ENCODE peak calls at places on chromosomes 7 and 10, in six cellular contexts. U is gastrocnemius medialis, G is MM.1S, D is A549, P is OCI-LY7, F is heart right ventricle. H is an unnamed sample.

GRCh38 chr7:15686209-15686956 is at the start of gene MEOX2:
- DNase-seq in U (peak; percentile 55), G (no peak), D (peak; percentile 10), P (no peak), F (peak; percentile 91), H (peak; percentile 28)

GRCh38 chr10:4545077-4545476 is 280.9 kb upstream of the AKR1E2 start:
- DNase-seq in U (no peak), G (no peak), D (no peak), P (no peak), F (no peak), H (no peak)

GRCh38 chr10:17256627-17257026 is 28.6 kb downstream of the VIM start:
- DNase-seq in U (no peak), G (no peak), D (no peak), P (no peak), F (no peak), H (no peak)

GRCh38 chr10:124467165-124467564 is 5.5 kb downstream of the LHPP start:
- DNase-seq in U (no peak), G (no peak), D (no peak), P (no peak), F (no peak), H (no peak)

GRCh38 chr10:91007656-91008055 is 86.8 kb upstream of the ANKRD1 start:
- DNase-seq in U (no peak), G (no peak), D (no peak), P (no peak), F (no peak), H (no peak)

GRCh38 chr7:7484072-7484471 is 51.6 kb downstream of the COL28A1 start:
- DNase-seq in U (no peak), G (no peak), D (no peak), P (no peak), F (no peak), H (no peak)

GRCh38 chr7:47520408-47520807 is 61.5 kb downstream of the TNS3 start:
- DNase-seq in U (peak; percentile 50), G (no peak), D (no peak), P (no peak), F (peak; percentile 51), H (no peak)

GRCh38 chr10:17744395-17744841 is 7.6 kb upstream of the TMEM236 start:
- DNase-seq in U (no peak), G (peak; percentile 26), D (no peak), P (peak; percentile 25), F (no peak), H (no peak)

GRCh38 chr10:125231116-125231812 is 70.9 kb upstream of the CTBP2 start:
- DNase-seq in U (peak; percentile 16), G (no peak), D (peak; percentile 99), P (no peak), F (no peak), H (no peak)

GRCh38 chr10:90960355-90960814 is 39.5 kb upstream of the ANKRD1 start:
- DNase-seq in U (peak; percentile 49), G (peak; percentile 15), D (peak; percentile 28), P (no peak), F (no peak), H (peak; percentile 69)

GRCh38 chr7:140458191-140458590 is 21.1 kb downstream of the MKRN1 start:
- DNase-seq in U (no peak), G (no peak), D (no peak), P (no peak), F (no peak), H (no peak)

GRCh38 chr7:140453273-140453672 is 26.0 kb downstream of the MKRN1 start:
- DNase-seq in U (no peak), G (no peak), D (no peak), P (no peak), F (no peak), H (no peak)

GRCh38 chr7:140454657-140455015 is 24.7 kb downstream of the MKRN1 start:
- DNase-seq in U (no peak), G (no peak), D (no peak), P (no peak), F (no peak), H (no peak)

GRCh38 chr7:140456627-140457051 is 22.7 kb downstream of the MKRN1 start:
- DNase-seq in U (no peak), G (no peak), D (no peak), P (no peak), F (no peak), H (no peak)

DNA sequence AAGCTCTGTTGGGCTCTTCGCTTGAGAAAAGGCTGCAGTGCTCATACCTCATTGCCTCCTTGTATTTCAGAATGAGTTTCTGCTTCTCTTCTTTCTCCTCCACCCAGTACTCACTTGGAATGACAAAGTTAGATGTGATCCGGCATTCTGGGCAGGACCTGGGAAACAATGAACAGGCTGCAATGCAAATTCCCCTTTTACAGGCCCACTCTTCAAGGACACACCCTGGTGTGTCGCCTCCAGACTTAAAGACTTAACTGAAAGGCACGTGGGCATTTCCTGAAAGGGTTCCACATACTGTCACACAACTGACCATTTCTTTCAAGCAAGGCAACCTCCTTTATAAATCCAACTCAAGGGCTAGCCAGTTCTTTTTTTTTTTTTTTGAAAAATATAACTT is 23.6 kb downstream of the MKRN1 start:
- DNase-seq in U (no peak), G (no peak), D (no peak), P (no peak), F (no peak), H (no peak)
- H3K4me1 ChIP-seq in U (no peaks in the 10 kb centered on the region), G (no peaks in the 10 kb centered on the region), D (no peaks in the 10 kb centered on the region), P (no peaks in the 10 kb centered on the region), F (no peaks in the 10 kb centered on the region), H (no peaks in the 10 kb centered on the region)

DNA sequence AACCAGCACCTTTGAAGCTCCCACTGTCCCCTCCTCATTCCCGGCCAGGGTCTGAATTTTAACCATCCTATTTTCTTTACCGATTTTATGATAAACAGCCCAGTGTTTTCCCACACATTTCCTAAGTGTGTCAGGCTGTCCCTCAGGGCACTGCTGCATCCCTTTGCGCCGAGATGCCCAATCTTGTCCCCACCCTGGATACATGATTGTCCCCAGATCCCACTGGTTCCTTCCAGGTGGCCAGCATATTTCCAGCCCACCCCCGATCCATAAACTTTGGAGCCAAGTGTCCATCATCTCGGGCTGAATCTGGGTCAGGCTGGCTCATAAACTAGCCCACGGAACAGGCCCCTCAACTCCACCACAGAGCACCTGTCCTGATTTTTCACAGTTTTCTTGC is 137.2 kb downstream of the CDH23 start:
- DNase-seq in U (no peak), G (no peak), D (no peak), P (no peak), F (no peak), H (no peak)
- TF ChIP-seq CTCF in U (no peak), G (no peak), D (no peak), P (no peak), F (no peak), H (no peak)

DNA sequence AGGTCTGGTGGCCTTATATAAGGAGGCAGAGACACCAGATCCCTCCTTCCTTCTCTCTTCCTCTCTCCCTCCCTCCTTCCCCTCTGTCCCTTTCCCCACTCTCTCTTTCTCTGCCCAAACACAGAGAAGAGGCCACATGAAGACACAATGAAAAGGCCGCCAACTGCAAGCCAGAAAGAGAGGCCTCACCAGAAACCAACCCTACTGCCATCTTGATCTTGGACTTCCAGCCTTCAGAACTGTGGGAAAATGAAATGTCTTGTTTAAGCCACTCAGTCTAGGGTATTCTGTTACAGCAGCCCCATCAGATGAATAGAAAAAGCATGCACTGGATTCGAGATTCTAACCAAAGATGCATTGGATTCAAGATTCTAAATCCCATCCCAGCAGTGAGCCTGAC is 168.1 kb downstream of the FAM107B start:
- DNase-seq in U (no peak), G (peak; percentile 3), D (no peak), P (no peak), F (no peak), H (no peak)
- H3K4me1 ChIP-seq in U (peaks cover 7% of the 10 kb centered on the region), G (peaks cover 11% of the 10 kb centered on the region), D (peaks cover 36% of the 10 kb centered on the region), P (peaks cover 59% of the 10 kb centered on the region), F (peaks cover 12% of the 10 kb centered on the region), H (peaks cover 11% of the 10 kb centered on the region)

DNA sequence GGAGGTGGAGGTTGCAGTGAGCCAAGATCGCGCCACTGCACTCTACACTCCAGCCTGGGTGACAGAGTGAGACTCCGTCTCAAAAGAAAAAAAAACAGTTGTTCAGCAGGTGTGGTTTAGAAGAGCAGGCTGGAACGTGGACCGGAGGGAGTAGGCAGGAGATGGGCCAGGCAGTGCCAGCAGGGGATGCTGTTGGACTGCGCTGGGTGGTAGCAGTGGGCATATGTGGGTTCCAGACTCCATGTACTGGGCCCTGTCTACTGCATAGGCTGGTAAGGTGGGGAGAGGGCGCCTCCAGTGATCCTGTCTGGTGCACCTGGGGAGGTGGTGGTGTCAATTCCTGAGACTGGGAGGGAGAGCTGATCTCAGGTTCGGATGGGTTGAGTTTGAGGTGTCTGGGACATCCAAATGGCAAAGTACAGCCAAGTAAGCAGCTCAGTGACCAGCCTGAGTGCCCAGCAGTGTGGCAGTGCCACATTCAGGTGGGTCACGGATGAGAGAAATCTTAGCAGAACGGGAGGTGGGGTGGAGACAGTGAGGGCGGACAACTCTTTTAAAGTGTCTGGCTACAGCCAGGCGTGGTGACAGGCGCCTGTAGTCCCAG is 25.9 kb downstream of the SFXN4 start:
- DNase-seq in U (no peak), G (no peak), D (peak; percentile 51), P (peak; percentile 46), F (peak; percentile 9), H (no peak)
- TF ChIP-seq CTCF in U (peak; percentile 15), G (peak; percentile 35), D (peak; percentile 47), P (peak; percentile 69), F (peak; percentile 43), H (peak; percentile 53)

GRCh38 chr7:87156709-87157108 is 4.5 kb downstream of the DMTF1 start:
- DNase-seq in U (no peak), G (no peak), D (no peak), P (no peak), F (no peak), H (no peak)

GRCh38 chr7:87152897-87153641 is 816 bp downstream of the DMTF1 start:
- DNase-seq in U (no peak), G (peak; percentile 37), D (peak; percentile 5), P (peak; percentile 39), F (peak; percentile 25), H (no peak)

GRCh38 chr7:87154569-87154968 is 2.3 kb downstream of the DMTF1 start:
- DNase-seq in U (no peak), G (no peak), D (no peak), P (no peak), F (no peak), H (no peak)

GRCh38 chr7:87154166-87154565 is 1.9 kb downstream of the DMTF1 start:
- DNase-seq in U (no peak), G (no peak), D (no peak), P (peak; percentile 30), F (no peak), H (no peak)

DNA sequence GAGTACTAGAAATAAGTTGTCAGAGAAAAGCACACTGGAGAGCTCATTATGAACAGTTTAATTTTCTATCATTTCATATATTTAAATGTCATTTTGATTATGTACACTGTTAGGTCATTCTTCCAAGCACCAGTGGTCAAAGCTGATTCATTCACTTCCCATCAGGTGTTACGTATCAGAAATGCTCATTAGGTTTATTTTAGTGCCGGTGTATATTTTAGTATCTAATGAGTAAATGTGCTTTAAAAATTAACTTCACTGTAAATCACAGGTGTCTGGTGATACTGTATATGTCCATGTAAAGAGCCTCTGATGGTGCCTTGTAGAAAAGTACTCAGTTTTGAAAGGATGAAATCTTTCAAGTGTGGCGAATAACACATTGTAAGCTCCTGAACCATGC is 3.5 kb downstream of the DMTF1 start:
- DNase-seq in U (no peak), G (no peak), D (no peak), P (peak; percentile 61), F (no peak), H (no peak)
- H3K4me1 ChIP-seq in U (peaks cover 60% of the 10 kb centered on the region), G (peaks cover 17% of the 10 kb centered on the region), D (peaks cover 36% of the 10 kb centered on the region), P (peaks cover 68% of the 10 kb centered on the region), F (peaks cover 62% of the 10 kb centered on the region), H (peaks cover 3% of the 10 kb centered on the region)